ENCODE peak calls at places on chromosomes 5 and 9, in ten cellular contexts. X is activated T-cell treated with anti-CD3 and anti-CD28 coated beads for 24 hours, V is head of caudate nucleus, R is ecto neural progenitor cell, H is NCI-H146, L is SW480, O is K562, P is amniotic stem cell, S is A673, I is T-cell. A is an unnamed sample.

GRCh38 chr9:133063500-133064231 is 1.9 kb downstream of the CEL start:
- DNase-seq in X (no peak), V (no peak), R (no peak), H (no peak), L (no peak), O (no peak), P (no peak), S (no peak), I (no peak), A (no peak)

GRCh38 chr9:137176302-137177182 is 4.7 kb upstream of the TMEM210 start:
- DNase-seq in X (no peak), V (no peak), R (no peak), H (peak; percentile 68), L (peak; percentile 68), O (peak; percentile 55), P (no peak), S (peak; percentile 53), I (no peak), A (peak; percentile 71)

GRCh38 chr5:73796164-73797141 is 170.5 kb downstream of the ARHGEF28 start:
- DNase-seq in X (no peak), V (no peak), R (no peak), H (peak; percentile 11), L (no peak), O (no peak), P (peak; percentile 39), S (peak; percentile 85), I (no peak), A (no peak)

GRCh38 chr5:126514159-126515141 is 80.6 kb downstream of the ALDH7A1 start:
- DNase-seq in X (no peak), V (no peak), R (no peak), H (no peak), L (no peak), O (peak; percentile 86), P (no peak), S (no peak), I (no peak), A (no peak)

GRCh38 chr5:84518370-84518769 is 133.7 kb upstream of the EDIL3 start:
- DNase-seq in X (no peak), V (no peak), R (no peak), H (no peak), L (no peak), O (no peak), P (no peak), S (no peak), I (no peak), A (no peak)

GRCh38 chr5:121681200-121681855 is 170.4 kb upstream of the FTMT start:
- DNase-seq in X (no peak), V (no peak), R (no peak), H (no peak), L (no peak), O (no peak), P (no peak), S (no peak), I (no peak), A (no peak)

GRCh38 chr5:154779105-154779504 is 23.9 kb downstream of the LARP1 start:
- DNase-seq in X (no peak), V (no peak), R (no peak), H (no peak), L (peak; percentile 54), O (no peak), P (peak; percentile 71), S (peak; percentile 11), I (no peak), A (no peak)

GRCh38 chr9:114098021-114098659 is 952 bp downstream of the KIF12 start:
- DNase-seq in X (no peak), V (no peak), R (peak; percentile 77), H (no peak), L (peak; percentile 44), O (peak; percentile 81), P (no peak), S (peak; percentile 35), I (no peak), A (peak; percentile 77)

A was measured in H9.